ENCODE peak calls at places on chromosome 6, in four cellular contexts. J is HL-60, N is GM12891, O is GM12878. F is an unnamed sample.

GRCh38 chr6:110628330-110628729 is 151.9 kb upstream of the SLC22A16 start:
- DNase-seq in J (no peak), N (no peak), O (no peak), F (no peak)

GRCh38 chr6:34237722-34238506 is 1.2 kb downstream of the HMGA1 start:
- DNase-seq in O (no peak), N (peak), J (peak), F (peak)

GRCh38 chr6:130853555-130854183 is 26.5 kb downstream of the SMLR1 start:
- DNase-seq in J (no peak), O (no peak), N (no peak), F (no peak)

GRCh38 chr6:96826865-96827264 is 10.4 kb downstream of the GPR63 start:
- DNase-seq in O (no peak), N (no peak), J (no peak), F (no peak)

GRCh38 chr6:69913361-69913760 is 47.0 kb downstream of the COL19A1 start:
- DNase-seq in N (no peak), O (no peak), J (no peak), F (no peak)

GRCh38 chr6:45965007-45965406 is 50.7 kb downstream of the CLIC5 start:
- DNase-seq in O (no peak), J (no peak), N (no peak), F (no peak)

GRCh38 chr6:6362051-6362450 is 41.6 kb upstream of the F13A1 start:
- DNase-seq in O (no peak), J (no peak), N (no peak), F (no peak)

GRCh38 chr6:123380257-123380656 is 256.5 kb downstream of the TRDN start:
- DNase-seq in N (no peak), O (no peak), J (no peak), F (no peak)

GRCh38 chr6:93962566-93962965 is 543.2 kb upstream of the EPHA7 start:
- DNase-seq in N (no peak), O (no peak), J (no peak), F (no peak)

GRCh38 chr6:168104636-168105035 is 25.6 kb upstream of the FRMD1 start:
- DNase-seq in O (no peak), J (no peak), N (no peak), F (no peak)

GRCh38 chr6:149210376-149210775 is 107.1 kb upstream of the TAB2 start:
- DNase-seq in J (no peak), N (no peak), O (no peak), F (no peak)

GRCh38 chr6:73610444-73611275 is 43.1 kb downstream of the SLC17A5 start:
- DNase-seq in N (no peak), O (peak), J (no peak), F (peak)

GRCh38 chr6:129686941-129687627 is 22.9 kb downstream of the ARHGAP18 start:
- DNase-seq in J (peak), N (no peak), O (peak), F (no peak)

GRCh38 chr6:31010393-31011060 is at the start of gene MUC22:
- DNase-seq in O (no peak), N (no peak), J (no peak), F (no peak)

GRCh38 chr6:39263299-39264037 is 34.2 kb upstream of the KCNK5 start:
- DNase-seq in O (no peak), N (no peak), J (peak), F (no peak)

GRCh38 chr6:119224095-119224701 is 125.4 kb downstream of the MAN1A1 start:
- DNase-seq in N (no peak), O (no peak), J (no peak), F (no peak)

GRCh38 chr6:44332585-44332984 is 9.9 kb upstream of the SPATS1 start:
- DNase-seq in J (no peak), N (no peak), O (no peak), F (no peak)

GRCh38 chr6:71510057-71510713 is 221.6 kb downstream of the OGFRL1 start:
- DNase-seq in N (no peak), O (no peak), J (no peak), F (no peak)

GRCh38 chr6:157667211-157668033 is 155.6 kb upstream of the SNX9 start:
- DNase-seq in N (peak), J (peak), O (peak), F (peak)

GRCh38 chr6:53033764-53034163 is 31.4 kb upstream of the FBXO9 start:
- DNase-seq in J (no peak), N (no peak), O (no peak), F (no peak)

GRCh38 chr6:34182751-34183531 is 37.1 kb upstream of the GRM4 start:
- DNase-seq in O (peak), N (peak), J (peak), F (no peak)

GRCh38 chr6:124446966-124447365 is 515.3 kb upstream of the RNF217 start:
- DNase-seq in J (no peak), N (no peak), O (no peak), F (no peak)

DNA sequence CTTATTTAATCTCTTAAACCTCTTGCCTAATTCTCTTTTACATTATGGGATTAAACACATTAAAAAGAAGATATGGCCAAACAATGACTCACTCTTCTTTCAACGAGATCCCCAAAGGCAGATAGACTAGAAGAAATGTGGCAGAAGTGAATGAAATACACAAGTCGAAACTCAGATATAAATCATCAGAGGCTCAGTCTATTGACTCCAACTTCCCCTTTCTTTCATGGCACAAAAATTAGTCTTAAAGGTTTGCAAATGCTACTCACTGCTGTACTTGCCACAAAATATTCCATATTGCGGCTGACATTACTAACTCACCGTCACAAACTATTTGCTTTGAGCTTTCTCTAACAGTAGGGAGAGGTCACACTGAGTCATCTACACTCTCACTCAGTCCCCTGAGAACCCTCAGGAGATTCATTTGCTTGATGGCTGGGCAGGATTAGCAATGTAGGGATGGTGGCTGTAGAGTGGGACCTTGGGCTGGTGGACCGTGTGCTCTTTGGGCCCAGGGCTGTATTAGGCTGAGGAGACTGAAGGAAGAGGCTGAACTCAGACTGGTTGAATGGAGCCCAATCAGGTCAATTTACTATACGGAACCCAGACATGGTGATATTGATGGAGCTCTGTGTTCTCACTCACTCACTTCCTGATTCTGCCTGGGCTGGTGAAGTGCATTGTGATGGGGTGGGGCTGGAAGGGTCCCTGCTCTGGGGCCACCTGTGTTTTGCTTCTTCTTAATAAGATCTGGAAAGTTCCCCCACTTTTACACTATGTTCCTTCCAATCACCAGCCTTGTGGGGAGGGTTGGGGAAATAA is 42.8 kb upstream of the UBR2 start:
- DNase-seq in N (no peak), O (peak), J (no peak), F (no peak)
- TF ChIP-seq SPI1 in N (peak), O (peak), J (no peak), F (peak)

GRCh38 chr6:3697609-3698008 is 53.9 kb downstream of the PXDC1 start:
- DNase-seq in J (no peak), N (no peak), O (no peak), F (no peak)
- TF ChIP-seq SPI1 in J (no peak), N (no peak), O (no peak), F (no peak)

GRCh38 chr6:50927816-50928215 is 109.1 kb downstream of the TFAP2B start:
- DNase-seq in O (no peak), N (no peak), J (no peak), F (no peak)
- TF ChIP-seq SPI1 in O (no peak), N (no peak), J (no peak), F (no peak)

GRCh38 chr6:133184798-133185380 is 56.3 kb upstream of the EYA4 start:
- DNase-seq in O (no peak), N (no peak), J (no peak), F (peak)
- TF ChIP-seq SPI1 in O (no peak), N (no peak), J (no peak), F (no peak)

GRCh38 chr6:1055015-1055921 is 256.6 kb upstream of the FOXQ1 start:
- DNase-seq in N (no peak), O (no peak), J (no peak), F (no peak)
- TF ChIP-seq SPI1 in N (no peak), O (no peak), J (no peak), F (no peak)

GRCh38 chr6:166598441-166599138 is 12.1 kb upstream of the RAMACL start:
- DNase-seq in N (no peak), J (no peak), O (no peak), F (no peak)
- TF ChIP-seq SPI1 in N (no peak), J (no peak), O (no peak), F (no peak)

GRCh38 chr6:151131346-151131745 is 108.4 kb upstream of the AKAP12 start:
- DNase-seq in O (no peak), N (no peak), J (no peak), F (no peak)
- TF ChIP-seq SPI1 in O (no peak), N (no peak), J (no peak), F (no peak)

GRCh38 chr6:27133281-27134227 is 113.9 kb upstream of the PRSS16 start:
- DNase-seq in O (peak), N (no peak), J (peak), F (no peak)
- TF ChIP-seq SPI1 in O (no peak), N (no peak), J (no peak), F (no peak)